ENCODE peak calls at places on chromosomes 3 and 15, in five cellular contexts. O is nephron progenitor cell, P is ELR, Y is tibial artery, I is posterior vena cava. D is an unnamed sample.

GRCh38 chr3:122898298-122898697 is 103.4 kb downstream of the SLC49A4 start:
- DNase-seq in Y (no peak), O (no peak), I (no peak), P (no peak), D (no peak)

GRCh38 chr15:58840048-58840447 is 68.9 kb downstream of the MINDY2 start:
- DNase-seq in Y (no peak), O (no peak), P (peak), I (no peak), D (no peak)

GRCh38 chr3:188780188-188781147 is 391.3 kb upstream of the TPRG1 start:
- DNase-seq in O (no peak), P (no peak), Y (peak), I (no peak), D (no peak)

GRCh38 chr15:27498700-27499099 is 527.7 kb downstream of the GABRG3 start:
- DNase-seq in O (no peak), I (no peak), Y (no peak), P (no peak), D (no peak)

GRCh38 chr15:64422697-64423096 is 35.1 kb downstream of the TRIP4 start:
- DNase-seq in Y (no peak), O (no peak), I (no peak), P (no peak), D (no peak)

GRCh38 chr3:24154751-24155150 is 209.7 kb downstream of the NR1D2 start:
- DNase-seq in Y (no peak), P (no peak), O (no peak), I (no peak), D (no peak)

GRCh38 chr3:194218646-194219453 is 82.9 kb downstream of the HES1 start:
- DNase-seq in O (no peak), P (no peak), Y (no peak), I (no peak), D (no peak)

GRCh38 chr3:172256101-172256687 is 192.1 kb downstream of the GHSR start:
- DNase-seq in I (no peak), P (no peak), O (no peak), Y (peak), D (no peak)

GRCh38 chr15:53037904-53038303 is 247.8 kb upstream of the ONECUT1 start:
- DNase-seq in O (no peak), P (no peak), I (no peak), Y (no peak), D (no peak)

GRCh38 chr3:51682526-51682925 is 11.5 kb downstream of the TEX264 start:
- DNase-seq in I (no peak), Y (no peak), O (no peak), P (no peak), D (no peak)

GRCh38 chr3:42829083-42829627 is 19.9 kb downstream of the ACKR2 start:
- DNase-seq in P (no peak), Y (no peak), O (no peak), I (no peak), D (peak)

GRCh38 chr15:83292317-83292716 is 7.9 kb upstream of the BNC1 start:
- DNase-seq in Y (no peak), P (peak), I (no peak), O (no peak), D (no peak)

GRCh38 chr3:72189344-72189743 is 404.4 kb upstream of the PROK2 start:
- DNase-seq in O (no peak), I (no peak), P (no peak), Y (no peak), D (no peak)

GRCh38 chr3:60240558-60240957 is 1010.7 kb downstream of the FHIT start:
- DNase-seq in P (no peak), Y (no peak), I (no peak), O (no peak), D (no peak)

GRCh38 chr3:73021301-73021700 is 24.7 kb downstream of the PPP4R2 start:
- DNase-seq in O (no peak), Y (no peak), I (no peak), P (no peak), D (no peak)

GRCh38 chr15:57559875-57560274 is 31.8 kb upstream of the MYZAP start:
- DNase-seq in O (peak), P (peak), I (no peak), Y (peak), D (no peak)

GRCh38 chr15:38651328-38652038 is 86.9 kb upstream of the RASGRP1 start:
- DNase-seq in I (no peak), P (no peak), Y (no peak), O (no peak), D (no peak)

GRCh38 chr3:10366681-10367101 is 45.8 kb upstream of the SEC13 start:
- DNase-seq in P (peak), I (peak), Y (no peak), O (no peak), D (no peak)

GRCh38 chr15:29570121-29570930 is 251.9 kb downstream of the TJP1 start:
- DNase-seq in P (no peak), Y (no peak), O (peak), I (no peak), D (no peak)

GRCh38 chr15:74209560-74209958 is 7.0 kb upstream of the STRA6 start:
- DNase-seq in O (no peak), I (no peak), Y (no peak), P (no peak), D (no peak)

GRCh38 chr15:51114437-51115119 is 19.9 kb upstream of the TNFAIP8L3 start:
- DNase-seq in I (no peak), P (no peak), Y (peak), O (no peak), D (no peak)